ENCODE peak calls at places on chromosome 2, in eight cellular contexts. K is uterus, O is left ventricle myocardium inferior, F is heart left ventricle, A is fibroblast of lung, I is suprapubic skin, V is DND-41, T is breast epithelium. G is an unnamed sample. For H3K4me1 and H3K36me3, the result is how much of the 10 kb centered on the place peaks cover.

GRCh38 chr2:2892892-2893291 is 484.7 kb downstream of the EIPR1 start:
- DNase-seq in O (no peak), V (no peak), F (no peak), A (no peak), K (no peak), T (no peak), I (no peak), G (no peak)

GRCh38 chr2:41038408-41038807 is 586.5 kb upstream of the SLC8A1 start:
- DNase-seq in V (no peak), I (no peak), T (no peak), O (no peak), A (peak), F (no peak), K (no peak), G (no peak)

GRCh38 chr2:30031184-30031583 is 109.8 kb upstream of the ALK start:
- DNase-seq in F (no peak), O (no peak), K (no peak), I (no peak), T (no peak), A (no peak), V (no peak), G (no peak)

GRCh38 chr2:22124003-22124402 is 1000.2 kb downstream of the TDRD15 start:
- DNase-seq in F (no peak), V (no peak), T (no peak), A (peak), K (no peak), I (no peak), O (no peak), G (no peak)

GRCh38 chr2:55966431-55967118 is 43.0 kb upstream of the EFEMP1 start:
- DNase-seq in F (peak), V (no peak), I (peak), O (peak), A (peak), T (no peak), K (peak), G (no peak)

GRCh38 chr2:143824796-143825195 is 695.1 kb downstream of the ZEB2 start:
- DNase-seq in A (no peak), I (no peak), O (no peak), V (no peak), K (no peak), T (no peak), F (no peak), G (no peak)

GRCh38 chr2:161976927-161977326 is 97.1 kb downstream of the DPP4 start:
- DNase-seq in A (no peak), F (no peak), K (no peak), T (no peak), V (no peak), O (no peak), I (no peak), G (no peak)

GRCh38 chr2:100936070-100936741 is 65.9 kb upstream of the RPL31 start:
- DNase-seq in T (no peak), V (no peak), I (no peak), F (no peak), K (no peak), A (no peak), O (no peak), G (no peak)

GRCh38 chr2:22893773-22894517 is 491.0 kb upstream of the KLHL29 start:
- DNase-seq in A (no peak), F (no peak), I (no peak), T (no peak), V (no peak), O (no peak), K (no peak), G (no peak)

GRCh38 chr2:85924522-85924921 is 35.7 kb upstream of the ST3GAL5 start:
- DNase-seq in O (peak), T (peak), K (peak), I (peak), V (no peak), F (peak), A (peak), G (peak)

GRCh38 chr2:68483011-68483410 is 15.6 kb downstream of the APLF start:
- DNase-seq in V (no peak), A (no peak), F (no peak), T (no peak), K (no peak), O (no peak), I (no peak), G (no peak)

GRCh38 chr2:134465228-134465627 is 211.4 kb downstream of the MGAT5 start:
- DNase-seq in V (no peak), T (no peak), F (no peak), I (no peak), K (no peak), O (no peak), A (no peak), G (no peak)

GRCh38 chr2:18891598-18892345 is 302.4 kb upstream of the NT5C1B start:
- DNase-seq in O (no peak), F (no peak), I (no peak), K (no peak), T (no peak), A (peak), V (no peak), G (no peak)
- H3K4me1 ChIP-seq in O (under half), F (under half), I (under half), K (under half), T (under half), A (under half), V (under half), G (under half)

GRCh38 chr2:26197516-26197915 is 24.6 kb downstream of the GAREM2 start:
- DNase-seq in K (no peak), V (no peak), F (no peak), I (no peak), A (no peak), O (no peak), T (no peak), G (no peak)
- H3K36me3 ChIP-seq in K (under half), V (half or more), F (half or more), I (half or more), A (under half), O (half or more), T (under half), G (under half)

GRCh38 chr2:152454391-152454790 is 119.4 kb downstream of the FMNL2 start:
- DNase-seq in F (no peak), O (no peak), K (no peak), I (no peak), T (no peak), V (no peak), A (no peak), G (no peak)

GRCh38 chr2:152455738-152456137 is 120.8 kb downstream of the FMNL2 start:
- DNase-seq in O (no peak), A (no peak), K (no peak), F (no peak), I (no peak), T (no peak), V (no peak), G (no peak)

GRCh38 chr2:152450176-152450575 is 115.2 kb downstream of the FMNL2 start:
- DNase-seq in T (no peak), K (no peak), O (no peak), I (no peak), F (no peak), V (no peak), A (no peak), G (no peak)

GRCh38 chr2:152452256-152452973 is 117.4 kb downstream of the FMNL2 start:
- DNase-seq in I (no peak), K (no peak), A (no peak), T (no peak), O (no peak), V (no peak), F (no peak), G (no peak)

DNA sequence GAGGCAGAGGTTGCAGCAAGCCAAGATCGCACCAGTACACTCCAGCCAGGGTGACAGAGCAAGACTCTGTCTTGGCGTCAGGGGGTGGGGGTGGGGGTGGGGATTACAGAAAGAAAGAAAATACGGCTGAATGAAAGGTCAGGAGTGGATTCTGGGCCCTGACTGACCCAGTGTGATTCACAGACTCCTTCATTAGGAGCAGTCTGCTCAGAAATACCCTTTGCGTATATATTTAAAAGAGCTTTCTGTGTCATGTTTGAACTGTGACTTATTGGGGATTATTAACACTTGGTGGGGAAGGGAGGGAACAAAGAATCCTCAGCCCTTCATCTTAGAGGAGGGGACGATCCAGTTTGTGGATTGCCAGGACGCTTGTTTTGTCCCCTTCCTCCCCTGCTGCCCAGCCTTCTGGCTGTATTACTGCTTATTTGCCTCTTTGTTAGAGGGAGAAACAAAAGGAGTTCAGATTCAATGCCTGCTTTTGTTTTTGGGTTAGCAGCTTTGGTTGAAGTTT is 118.2 kb downstream of the FMNL2 start:
- DNase-seq in O (no peak), V (no peak), I (no peak), F (no peak), K (no peak), A (no peak), T (no peak), G (no peak)
- H3K27ac ChIP-seq in O (no peak), V (no peak), I (no peak), F (no peak), K (no peak), A (no peak), T (peak), G (peak)

DNA sequence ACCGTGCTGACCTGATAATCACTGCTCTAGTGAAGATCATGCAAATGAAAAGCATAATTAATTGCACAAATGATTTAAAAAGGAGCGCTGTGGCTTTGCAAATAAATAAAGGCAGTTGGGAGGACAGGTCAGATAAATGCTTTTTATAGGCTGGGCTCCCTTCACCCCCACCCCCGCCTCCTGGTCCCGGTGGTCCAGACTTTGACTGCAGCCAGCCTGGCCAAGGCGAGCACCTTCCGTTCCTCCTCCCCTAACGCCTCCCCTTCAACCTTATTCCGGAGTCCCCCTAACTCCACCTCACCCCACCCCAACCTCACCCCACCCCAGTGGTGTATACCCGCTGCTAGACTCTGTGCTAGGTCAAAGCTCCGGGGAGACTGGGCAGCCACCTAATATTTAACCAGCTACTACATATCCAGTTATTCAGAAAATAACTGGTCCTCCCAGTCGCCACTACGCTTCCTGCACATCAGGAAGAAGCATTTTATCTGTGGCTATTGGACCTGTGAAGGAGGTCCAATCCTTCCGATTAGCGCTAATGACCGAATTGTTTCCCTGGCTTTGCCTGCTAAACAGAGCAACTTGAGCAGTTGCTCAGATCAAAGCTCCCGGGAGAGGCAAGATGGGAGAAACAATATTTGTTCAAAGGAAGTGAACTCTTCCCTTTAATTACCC is 3.7 kb upstream of the SP9 start:
- DNase-seq in F (no peak), T (no peak), V (no peak), O (no peak), I (no peak), A (no peak), K (no peak), G (no peak)
- H3K4me1 ChIP-seq in F (half or more), T (under half), V (under half), O (half or more), I (half or more), A (under half), K (under half), G (under half)

GRCh38 chr2:173370198-173370597 is 15.5 kb downstream of the CDCA7 start:
- DNase-seq in A (no peak), I (no peak), O (no peak), K (no peak), T (no peak), V (no peak), F (no peak), G (no peak)
- H3K36me3 ChIP-seq in A (under half), I (under half), O (under half), K (under half), T (under half), V (half or more), F (under half), G (under half)

GRCh38 chr2:234027646-234028045 is 22.9 kb upstream of the SPP2 start:
- DNase-seq in V (no peak), F (no peak), K (no peak), I (no peak), T (no peak), A (no peak), O (no peak), G (no peak)
- H3K27ac ChIP-seq in V (no peak), F (no peak), K (no peak), I (no peak), T (no peak), A (no peak), O (no peak), G (no peak)

GRCh38 chr2:197309369-197310231 is 980 bp downstream of the ANKRD44 start:
- DNase-seq in I (peak), O (peak), A (no peak), V (peak), F (peak), K (peak), T (no peak), G (no peak)

GRCh38 chr2:197307236-197307932 is 3.2 kb downstream of the ANKRD44 start:
- DNase-seq in F (no peak), K (no peak), T (no peak), I (no peak), V (no peak), A (no peak), O (no peak), G (no peak)

GRCh38 chr2:197308635-197309368 is 1.8 kb downstream of the ANKRD44 start:
- DNase-seq in V (no peak), A (no peak), T (no peak), F (no peak), K (no peak), I (no peak), O (no peak), G (no peak)

GRCh38 chr2:197306691-197307030 is 3.9 kb downstream of the ANKRD44 start:
- DNase-seq in A (no peak), F (peak), T (peak), I (no peak), O (peak), V (peak), K (no peak), G (no peak)

GRCh38 chr2:197307933-197308521 is 2.6 kb downstream of the ANKRD44 start:
- DNase-seq in A (no peak), I (no peak), V (peak), O (no peak), T (no peak), F (no peak), K (no peak), G (no peak)
- H3K4me1 ChIP-seq in A (under half), I (under half), V (half or more), O (under half), T (under half), F (half or more), K (under half), G (under half)

DNA sequence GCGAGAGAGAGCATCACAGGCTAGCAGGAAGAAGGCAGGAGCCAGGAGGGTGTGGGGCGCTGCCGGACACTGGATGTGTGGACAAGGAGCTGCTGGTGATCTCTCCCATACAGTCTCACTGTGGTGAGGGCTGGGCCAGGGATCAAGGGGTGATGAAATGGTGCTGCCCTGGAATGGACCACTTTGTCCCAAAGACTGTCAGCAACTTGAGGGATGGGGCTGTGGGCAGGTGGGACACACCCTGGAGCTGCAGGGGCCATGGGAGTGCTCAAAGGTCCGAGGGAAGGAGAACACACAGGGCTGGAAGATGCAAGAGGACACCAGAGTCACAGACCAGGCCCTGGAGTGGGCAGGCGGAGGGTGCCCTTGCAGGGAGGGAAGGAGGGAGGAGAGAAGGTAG is 38.0 kb downstream of the COA5 start:
- DNase-seq in O (no peak), A (no peak), F (no peak), T (no peak), K (no peak), V (no peak), I (no peak), G (no peak)
- H3K36me3 ChIP-seq in O (half or more), A (under half), F (half or more), T (under half), K (under half), V (half or more), I (half or more), G (under half)